ENCODE peak calls at places on chromosome 21, in five cellular contexts. D, Y, I, U and V are unnamed samples.

GRCh38 chr21:38982096-38982495 is 176.4 kb downstream of the ETS2 start:
- DNase-seq in D (peak), Y (no peak), I (no peak), U (peak), V (peak)

GRCh38 chr21:28207776-28208175 is 784.9 kb downstream of the LTN1 start:
- DNase-seq in D (no peak), Y (no peak), U (no peak), I (no peak), V (no peak)

GRCh38 chr21:42350271-42350885 is 416 bp downstream of the TFF2 start:
- DNase-seq in U (no peak), I (no peak), Y (no peak), D (no peak), V (no peak)

GRCh38 chr21:38349111-38349746 is 92.4 kb downstream of the KCNJ15 start:
- DNase-seq in D (no peak), U (no peak), Y (no peak), I (no peak), V (no peak)

GRCh38 chr21:18249542-18250152 is 5.0 kb downstream of the CHODL start:
- DNase-seq in Y (no peak), D (no peak), I (no peak), U (no peak), V (no peak)

GRCh38 chr21:41817228-41817627 is 50.4 kb upstream of the RIPK4 start:
- DNase-seq in Y (peak), D (no peak), U (peak), I (no peak), V (peak)

GRCh38 chr21:31184462-31184861 is 146.2 kb upstream of the KRTAP19-8 start:
- DNase-seq in U (no peak), D (no peak), Y (no peak), I (no peak), V (no peak)

GRCh38 chr21:41678944-41679343 is 87.9 kb downstream of the RIPK4 start:
- DNase-seq in Y (peak), U (peak), I (no peak), D (peak), V (peak)

GRCh38 chr21:44732263-44732662 is 20.9 kb upstream of the TSPEAR start:
- DNase-seq in D (no peak), U (no peak), Y (no peak), I (no peak), V (no peak)

GRCh38 chr21:44556879-44557278 is 1.7 kb downstream of the KRTAP10-3 start:
- DNase-seq in U (no peak), Y (no peak), I (no peak), D (no peak), V (no peak)

GRCh38 chr21:25701529-25701928 is 33.2 kb downstream of the ATP5PF start:
- DNase-seq in I (no peak), U (no peak), Y (no peak), D (no peak), V (no peak)

GRCh38 chr21:28554660-28555475 is 437.8 kb downstream of the LTN1 start:
- DNase-seq in U (no peak), D (no peak), I (no peak), Y (no peak), V (peak)

GRCh38 chr21:41627428-41627827 is 119.5 kb upstream of the TMPRSS2 start:
- DNase-seq in I (no peak), D (no peak), U (no peak), Y (no peak), V (no peak)

GRCh38 chr21:33643658-33644311 is 1.5 kb downstream of the ITSN1 start:
- DNase-seq in Y (peak), D (no peak), I (no peak), U (peak), V (no peak)

GRCh38 chr21:43731891-43732711 is 13.2 kb downstream of the PDXK start:
- DNase-seq in I (no peak), D (no peak), U (no peak), Y (no peak), V (no peak)

GRCh38 chr21:25507522-25507921 is 99.8 kb downstream of the MRPL39 start:
- DNase-seq in I (no peak), D (no peak), Y (no peak), U (no peak), V (no peak)

DNA sequence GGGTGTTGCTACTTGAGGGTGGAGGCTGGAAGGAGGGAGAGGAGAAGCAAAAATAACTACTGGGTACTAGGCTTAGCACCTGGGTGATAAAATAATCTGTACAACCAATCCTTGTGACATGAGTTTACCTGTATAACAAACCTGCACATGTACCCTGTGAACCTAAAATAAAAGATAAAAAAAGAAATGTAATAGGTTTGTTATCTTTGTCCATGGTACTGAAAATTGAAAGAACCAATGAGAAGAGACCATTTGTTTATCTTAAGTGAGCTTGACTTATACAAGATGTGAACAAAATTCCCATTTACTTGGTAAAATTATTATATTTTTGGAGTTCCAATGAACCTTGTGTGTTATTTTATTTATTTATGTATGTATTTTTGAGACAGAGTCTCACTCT is 11.1 kb upstream of the USP25 start:
- DNase-seq in Y (no peak), U (no peak), D (no peak), I (no peak), V (no peak)
- TF ChIP-seq SP1 in Y (no peak), U (no peak), D (no peak), I (no peak), V (no peak)

DNA sequence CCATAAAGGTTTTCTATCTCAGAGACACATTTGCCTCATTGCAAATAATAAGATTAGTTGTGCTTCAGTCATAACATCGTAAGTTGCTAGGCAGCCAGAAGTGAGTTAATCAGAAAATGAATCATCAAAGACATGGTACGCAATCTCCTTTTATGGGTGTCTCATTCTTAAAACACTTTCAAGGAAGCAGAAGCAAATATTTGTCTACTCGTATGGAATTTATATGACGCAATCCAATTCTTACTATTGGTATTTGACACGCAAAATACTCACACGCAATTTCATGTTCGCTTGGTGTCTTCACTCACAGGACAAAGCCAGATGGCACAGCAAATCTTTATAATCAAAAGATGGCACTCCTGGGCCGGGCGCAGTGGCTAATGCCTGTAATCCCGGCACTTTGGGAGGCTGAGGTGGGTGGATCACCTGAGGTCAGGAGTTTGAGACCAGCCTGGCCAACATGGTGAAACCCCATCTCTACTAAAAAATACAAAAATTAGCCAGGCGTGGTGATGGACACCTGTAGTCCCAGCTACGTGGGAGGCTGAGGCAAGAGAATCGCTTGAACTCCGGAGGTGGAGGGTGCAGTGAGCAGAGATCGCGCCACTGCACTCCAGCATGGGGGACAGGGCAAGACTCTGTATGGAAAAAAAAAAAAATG is 56.4 kb downstream of the HLCS start:
- DNase-seq in U (peak), I (no peak), Y (no peak), D (no peak), V (no peak)
- TF ChIP-seq CREB1 in U (no peak), I (no peak), Y (no peak), D (no peak), V (no peak)

GRCh38 chr21:36658926-36659325 is 40.0 kb upstream of the SIM2 start:
- DNase-seq in I (no peak), D (no peak), Y (no peak), U (no peak), V (no peak)

GRCh38 chr21:36664678-36665022 is 34.3 kb upstream of the SIM2 start:
- DNase-seq in I (no peak), U (no peak), Y (no peak), D (no peak), V (no peak)

GRCh38 chr21:36661511-36662309 is 37.2 kb upstream of the SIM2 start:
- DNase-seq in D (no peak), U (peak), Y (peak), I (no peak), V (peak)

GRCh38 chr21:36665806-36666205 is 33.1 kb upstream of the SIM2 start:
- DNase-seq in Y (no peak), D (no peak), U (no peak), I (no peak), V (no peak)

DNA sequence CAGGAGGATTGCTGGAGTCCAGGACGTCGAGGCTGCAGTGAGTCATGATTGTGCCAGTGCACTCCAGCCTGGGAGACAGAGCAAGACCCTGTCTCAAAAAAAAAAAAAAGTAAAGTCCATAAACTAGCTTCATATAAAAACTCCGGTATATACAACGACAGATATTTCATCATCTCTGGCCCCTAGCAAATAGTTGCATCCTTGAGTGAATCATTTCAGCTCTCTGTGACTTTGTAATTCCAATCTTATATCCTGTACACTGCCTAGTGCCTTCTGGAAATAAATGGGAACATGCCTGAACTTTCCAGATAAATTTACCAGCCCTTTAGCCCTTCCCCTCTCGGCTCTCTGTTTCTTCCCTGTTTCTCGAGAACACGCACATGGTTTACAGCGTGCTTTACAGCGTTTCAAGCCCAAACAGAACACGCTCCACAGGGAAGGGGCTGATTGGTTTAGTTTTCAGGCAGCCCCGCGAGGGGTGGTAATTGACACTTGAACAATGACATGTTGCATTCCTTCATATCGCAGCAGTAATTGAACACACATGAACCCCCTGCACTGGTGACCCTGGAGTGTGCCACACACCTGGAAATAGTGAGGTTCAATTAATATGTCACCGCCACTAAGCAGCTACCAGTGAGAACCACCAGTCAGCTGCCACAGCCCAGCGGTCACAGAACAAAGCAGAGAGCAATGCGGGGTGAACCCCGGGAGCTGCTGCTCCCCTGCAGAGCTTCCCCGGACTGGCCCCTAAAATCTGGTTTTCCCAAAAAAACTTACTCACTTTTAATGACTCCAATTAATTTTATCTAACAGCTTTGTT is 35.7 kb upstream of the SIM2 start:
- DNase-seq in U (no peak), Y (no peak), D (no peak), I (no peak), V (no peak)
- TF ChIP-seq SP1 in U (no peak), Y (no peak), D (no peak), I (no peak), V (no peak)

DNA sequence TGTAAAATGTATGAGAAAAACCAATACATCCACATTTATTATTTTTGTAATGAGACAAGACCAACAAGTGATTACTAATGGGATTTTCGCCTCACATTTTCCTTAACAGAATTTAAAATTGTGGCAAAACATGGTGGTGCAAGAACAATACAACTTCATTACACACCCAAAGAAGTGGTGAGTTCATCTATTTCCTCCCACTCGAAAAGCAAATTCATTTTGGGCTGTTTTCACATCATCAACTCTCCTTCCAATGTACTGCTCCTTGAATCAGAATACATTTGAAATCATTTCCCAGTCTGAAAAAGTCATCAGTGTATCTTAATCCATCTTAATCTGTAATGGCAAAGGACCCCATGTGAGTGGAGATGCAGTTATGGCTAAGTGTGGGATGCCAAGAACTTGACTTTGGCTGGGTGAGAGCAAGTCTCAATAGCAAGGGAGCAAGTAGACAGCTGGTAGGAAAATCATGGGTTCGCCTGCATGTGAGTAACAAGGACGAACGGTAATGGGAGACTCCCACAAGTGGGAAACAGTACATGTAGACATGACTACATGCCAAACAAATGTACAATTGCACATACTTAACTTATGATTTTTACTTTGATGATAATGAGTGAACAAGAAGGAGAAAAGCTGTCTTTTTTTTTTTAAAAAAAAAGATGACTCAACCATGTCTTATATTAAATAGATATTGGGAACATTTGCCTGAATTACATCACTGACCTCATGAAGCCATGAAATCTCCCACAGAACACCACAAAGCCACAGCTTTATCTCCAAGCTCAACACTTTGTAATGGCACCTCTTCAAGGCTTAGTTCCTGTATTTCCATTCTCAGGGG is 46.0 kb downstream of the RUNX1 start:
- DNase-seq in Y (no peak), I (no peak), D (no peak), U (no peak), V (no peak)
- TF ChIP-seq CREB1 in Y (no peak), I (no peak), D (no peak), U (no peak), V (no peak)

DNA sequence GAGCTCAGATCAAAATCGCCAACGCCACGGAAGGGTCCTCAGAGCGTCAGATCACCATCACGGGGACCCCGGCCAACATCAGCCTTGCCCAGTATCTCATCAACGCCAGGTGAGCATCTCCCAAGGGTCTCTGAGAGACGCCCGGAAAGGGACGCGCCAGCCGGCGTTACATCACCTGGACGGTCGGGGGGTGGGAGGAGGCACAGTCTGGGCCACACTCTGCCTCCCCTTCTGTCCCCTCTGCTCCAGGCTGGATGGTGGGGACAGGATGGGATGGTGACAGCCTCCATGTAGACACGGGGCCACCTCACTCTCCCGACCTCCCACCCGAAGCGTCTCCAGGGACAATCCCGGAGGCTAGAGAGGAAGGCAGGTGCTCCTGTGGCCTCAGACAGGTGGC is 41.5 kb upstream of the COL6A1 start:
- DNase-seq in I (no peak), U (no peak), Y (no peak), D (no peak), V (no peak)
- TF ChIP-seq SP1 in I (no peak), U (no peak), Y (no peak), D (no peak), V (no peak)